ENCODE peak calls at places on chromosomes 16 and 17, in ten cellular contexts. D, I, T, N, H, R, P, M, Y and U are unnamed samples.

GRCh38 chr16:69393898-69394849 is 8.4 kb upstream of the TERF2 start:
- DNase-seq in D (no peak), R (no peak), Y (no peak), T (peak; percentile 63), M (no peak), P (no peak), I (no peak), N (no peak), H (no peak), U (no peak)

GRCh38 chr17:51434434-51435170 is 174.3 kb downstream of the UTP18 start:
- DNase-seq in D (no peak), T (no peak), R (no peak), M (no peak), I (peak; percentile 56), Y (no peak), P (no peak), H (peak; percentile 18), N (no peak), U (no peak)

GRCh38 chr17:6753006-6753445 is 2.8 kb upstream of the XAF1 start:
- DNase-seq in I (no peak), R (no peak), H (peak; percentile 56), P (no peak), T (no peak), M (peak; percentile 15), N (no peak), D (peak; percentile 79), Y (peak; percentile 31), U (peak; percentile 93)

GRCh38 chr17:29178750-29179231 is 1.4 kb downstream of the MYO18A start:
- DNase-seq in T (no peak), N (no peak), M (no peak), D (no peak), I (peak; percentile 55), R (no peak), H (no peak), Y (peak; percentile 62), P (no peak), U (no peak)

GRCh38 chr16:66300037-66300436 is 66.5 kb upstream of the CDH5 start:
- DNase-seq in P (no peak), I (no peak), D (no peak), R (no peak), Y (no peak), H (no peak), T (no peak), N (no peak), M (no peak), U (no peak)

GRCh38 chr17:49845210-49845782 is 2.6 kb downstream of the TAC4 start:
- DNase-seq in I (no peak), N (no peak), H (no peak), T (no peak), R (no peak), Y (no peak), M (no peak), D (no peak), P (no peak), U (no peak)

GRCh38 chr17:2904135-2904534 is 107.9 kb downstream of the RAP1GAP2 start:
- DNase-seq in P (no peak), R (no peak), T (no peak), N (no peak), I (no peak), M (no peak), D (peak; percentile 32), Y (peak; percentile 22), H (no peak), U (no peak)

GRCh38 chr16:3581392-3581791 is 4.2 kb upstream of the NLRC3 start:
- DNase-seq in M (no peak), N (no peak), T (no peak), I (no peak), R (no peak), H (no peak), Y (no peak), P (no peak), D (no peak), U (no peak)

GRCh38 chr17:79048826-79049755 is 25.1 kb downstream of the C1QTNF1 start:
- DNase-seq in M (no peak), P (no peak), Y (no peak), R (no peak), N (no peak), H (no peak), T (no peak), D (no peak), I (no peak), U (no peak)

GRCh38 chr16:1839554-1839953 is 12.5 kb downstream of the FAHD1 start:
- DNase-seq in N (no peak), D (peak; percentile 76), I (no peak), R (no peak), P (no peak), Y (no peak), T (peak; percentile 64), M (no peak), H (no peak), U (peak; percentile 72)

GRCh38 chr17:81254955-81255717 is 16.0 kb downstream of the NDUFAF8 start:
- DNase-seq in M (no peak), N (no peak), D (peak; percentile 82), P (no peak), H (no peak), T (peak; percentile 59), I (peak; percentile 54), R (peak; percentile 95), Y (peak; percentile 87), U (peak; percentile 79)

GRCh38 chr16:31508706-31509523 is 724 bp upstream of the RUSF1 start:
- DNase-seq in M (no peak), P (no peak), T (peak; percentile 9), H (no peak), N (no peak), Y (no peak), D (peak; percentile 37), R (no peak), I (no peak), U (peak; percentile 59)

GRCh38 chr16:57186630-57187507 is 740 bp downstream of the RSPRY1 start:
- DNase-seq in H (no peak), P (peak; percentile 3), M (no peak), I (peak; percentile 20), Y (peak; percentile 39), D (peak; percentile 12), T (no peak), N (no peak), R (no peak), U (peak; percentile 39)

GRCh38 chr17:32936894-32937500 is 9.0 kb downstream of the TMEM98 start:
- DNase-seq in D (peak; percentile 69), P (peak; percentile 48), H (peak; percentile 26), Y (peak; percentile 78), N (peak; percentile 40), M (peak; percentile 35), I (peak; percentile 82), T (peak; percentile 39), R (no peak), U (peak; percentile 67)

GRCh38 chr17:1742371-1743093 is at the start of gene SERPINF2:
- DNase-seq in M (no peak), R (no peak), T (no peak), D (no peak), N (no peak), Y (no peak), H (no peak), P (no peak), I (no peak), U (no peak)